ENCODE peak calls at places on chromosomes 12 and 14, in eight cellular contexts. F, E, Q, G, J, I, M and X are unnamed samples.
A peak's percentile ranks its signal among the peaks of the same experiment; 100 is the strongest.

GRCh38 chr12:11885261-11886038 is 185.3 kb upstream of the BCL2L14 start:
- DNase-seq in M (peak; percentile 33), E (no peak), F (no peak), J (no peak), I (peak; percentile 60), G (peak; percentile 72), Q (peak; percentile 32), X (peak; percentile 13)

GRCh38 chr12:91155990-91156389 is 26.6 kb downstream of the DCN start:
- DNase-seq in Q (no peak), I (no peak), J (peak; percentile 24), E (peak; percentile 64), F (no peak), M (no peak), G (peak; percentile 13), X (no peak)

GRCh38 chr14:53306926-53307325 is 153.8 kb upstream of the DDHD1 start:
- DNase-seq in M (no peak), I (no peak), G (peak; percentile 44), E (peak; percentile 74), J (no peak), Q (no peak), F (no peak), X (no peak)

GRCh38 chr12:53289891-53290290 is 5.5 kb upstream of the PFDN5 start:
- DNase-seq in J (no peak), Q (no peak), I (no peak), M (no peak), G (no peak), F (no peak), E (peak; percentile 88), X (no peak)

GRCh38 chr12:6141048-6141447 is 16.6 kb upstream of the VWF start:
- DNase-seq in I (no peak), F (no peak), M (no peak), Q (no peak), J (no peak), G (peak; percentile 72), E (no peak), X (no peak)

GRCh38 chr12:101773560-101774206 is 34.4 kb upstream of the SYCP3 start:
- DNase-seq in Q (peak; percentile 66), E (peak; percentile 66), M (peak; percentile 42), I (peak; percentile 51), G (peak; percentile 83), J (peak; percentile 74), F (peak; percentile 56), X (no peak)

GRCh38 chr12:131098178-131098981 is 144.7 kb downstream of the ADGRD1 start:
- DNase-seq in G (no peak), F (peak; percentile 22), I (no peak), Q (no peak), M (no peak), J (no peak), E (no peak), X (no peak)

GRCh38 chr12:49340095-49340870 is 3.3 kb upstream of the C1QL4 start:
- DNase-seq in I (no peak), F (no peak), G (no peak), E (no peak), J (no peak), M (no peak), Q (no peak), X (no peak)

GRCh38 chr12:53950441-53950781 is 4.3 kb upstream of the HOXC12 start:
- DNase-seq in E (no peak), F (no peak), M (peak; percentile 55), G (no peak), Q (no peak), J (no peak), I (no peak), X (no peak)

GRCh38 chr14:51616724-51617409 is 34.8 kb upstream of the FRMD6 start:
- DNase-seq in M (peak; percentile 10), I (peak; percentile 93), J (no peak), G (peak; percentile 91), E (peak; percentile 92), F (no peak), Q (peak; percentile 49), X (peak; percentile 43)

GRCh38 chr14:57938533-57938932 is 72.6 kb upstream of the SLC35F4 start:
- DNase-seq in M (no peak), G (no peak), J (no peak), Q (no peak), F (no peak), I (no peak), E (no peak), X (no peak)

GRCh38 chr12:67827820-67828383 is 161.3 kb upstream of the IFNG-AS1 start:
- DNase-seq in E (peak; percentile 95), I (peak; percentile 70), F (no peak), M (no peak), J (no peak), Q (no peak), G (peak; percentile 89), X (peak; percentile 87)

GRCh38 chr12:100970894-100971293 is 176.3 kb downstream of the ANO4 start:
- DNase-seq in G (no peak), I (no peak), Q (no peak), M (no peak), F (no peak), J (no peak), E (no peak), X (no peak)

GRCh38 chr12:6697584-6698351 is 2.8 kb downstream of the PIANP start:
- DNase-seq in Q (no peak), F (no peak), J (peak; percentile 85), G (peak; percentile 71), E (peak; percentile 70), I (peak; percentile 75), M (peak; percentile 86), X (peak; percentile 17)

GRCh38 chr12:130583800-130584199 is 132.3 kb downstream of the RIMBP2 start:
- DNase-seq in F (no peak), Q (no peak), G (no peak), J (no peak), E (no peak), M (no peak), I (no peak), X (no peak)

GRCh38 chr12:47903927-47904646 is 707 bp downstream of the VDR start:
- DNase-seq in I (peak; percentile 72), F (peak; percentile 67), M (no peak), J (peak; percentile 20), Q (peak; percentile 33), E (peak; percentile 74), G (peak; percentile 83), X (peak; percentile 72)

GRCh38 chr12:49491823-49492222 is 47.0 kb upstream of the KCNH3 start:
- DNase-seq in Q (no peak), M (no peak), F (no peak), E (no peak), J (no peak), I (no peak), G (peak; percentile 68), X (no peak)

GRCh38 chr14:102248121-102248520 is 56.8 kb downstream of the MOK start:
- DNase-seq in I (no peak), Q (no peak), G (no peak), J (peak; percentile 62), M (no peak), F (no peak), E (no peak), X (no peak)

GRCh38 chr12:40054554-40055226 is 51.2 kb downstream of the SLC2A13 start:
- DNase-seq in E (peak; percentile 84), I (no peak), M (no peak), Q (no peak), G (peak; percentile 82), F (peak; percentile 50), J (no peak), X (no peak)

GRCh38 chr14:98350213-98350612 is 921.8 kb downstream of the BCL11B start:
- DNase-seq in J (no peak), I (no peak), Q (no peak), F (no peak), M (no peak), E (no peak), G (no peak), X (no peak)

GRCh38 chr14:77140343-77140936 is 1.2 kb downstream of the ZDHHC22 start:
- DNase-seq in E (no peak), M (peak; percentile 31), G (no peak), Q (no peak), F (no peak), J (no peak), I (no peak), X (no peak)

GRCh38 chr12:11998944-11999315 is 71.8 kb upstream of the BCL2L14 start:
- DNase-seq in F (no peak), Q (no peak), I (no peak), G (no peak), M (no peak), E (no peak), J (no peak), X (no peak)

GRCh38 chr12:51972849-51973273 is 21.4 kb downstream of the ACVR1B start:
- DNase-seq in G (peak; percentile 94), F (peak; percentile 71), M (no peak), I (no peak), E (peak; percentile 43), Q (no peak), J (no peak), X (no peak)

GRCh38 chr12:25864287-25864686 is 94.2 kb upstream of the RASSF8 start:
- DNase-seq in E (no peak), G (no peak), M (no peak), I (no peak), J (no peak), F (no peak), Q (no peak), X (no peak)

GRCh38 chr12:716506-716905 is 35.9 kb upstream of the WNK1 start:
- DNase-seq in G (peak; percentile 78), I (no peak), Q (no peak), M (no peak), F (peak; percentile 46), J (no peak), E (peak; percentile 25), X (no peak)

GRCh38 chr12:3568695-3569094 is 77.7 kb downstream of the PRMT8 start:
- DNase-seq in G (no peak), I (no peak), J (no peak), Q (no peak), E (no peak), F (no peak), M (no peak), X (no peak)

GRCh38 chr14:33469898-33470297 is 481.0 kb downstream of the EGLN3 start:
- DNase-seq in I (no peak), G (no peak), E (no peak), J (no peak), M (no peak), Q (no peak), F (no peak), X (no peak)